ENCODE peak calls at places on chromosome 17, in four cellular contexts. G is gastrocnemius medialis, C is IMR-90, J is body of pancreas. Q is an unnamed sample.

GRCh38 chr17:75459590-75460267 is 3.3 kb downstream of the TMEM94 start:
- DNase-seq in C (no peak), G (peak), J (no peak), Q (no peak)

GRCh38 chr17:48840441-48840840 is 9.6 kb downstream of the CALCOCO2 start:
- DNase-seq in J (no peak), G (no peak), C (no peak), Q (no peak)

GRCh38 chr17:7988750-7989178 is 13.7 kb upstream of the GUCY2D start:
- DNase-seq in C (peak), J (peak), G (no peak), Q (no peak)

GRCh38 chr17:43524945-43525575 is 21.1 kb downstream of the ETV4 start:
- DNase-seq in J (no peak), C (peak), G (no peak), Q (no peak)

GRCh38 chr17:31731119-31731518 is 127.9 kb downstream of the COPRS start:
- DNase-seq in G (no peak), C (no peak), J (no peak), Q (no peak)

GRCh38 chr17:50464121-50464520 is 4.6 kb downstream of the CHAD start:
- DNase-seq in G (no peak), C (no peak), J (no peak), Q (no peak)

GRCh38 chr17:27760069-27760885 is 40.1 kb downstream of the NOS2 start:
- DNase-seq in J (peak), G (peak), C (peak), Q (peak)

GRCh38 chr17:14755002-14755401 is 454.1 kb downstream of the HS3ST3B1 start:
- DNase-seq in G (no peak), J (no peak), C (peak), Q (no peak)

GRCh38 chr17:1060991-1061390 is 64.1 kb downstream of the TIMM22 start:
- DNase-seq in G (peak), J (peak), C (peak), Q (peak)

GRCh38 chr17:15479697-15480096 is 12.3 kb upstream of the CDRT4 start:
- DNase-seq in J (no peak), C (peak), G (no peak), Q (no peak)

GRCh38 chr17:29384901-29385300 is 5.3 kb upstream of the TAOK1 start:
- DNase-seq in C (no peak), G (no peak), J (no peak), Q (peak)

GRCh38 chr17:27975146-27976011 is 67.1 kb upstream of the NLK start:
- DNase-seq in G (no peak), J (peak), C (peak), Q (no peak)

GRCh38 chr17:80192268-80192667 is 22.4 kb downstream of the CARD14 start:
- DNase-seq in J (peak), G (no peak), C (no peak), Q (no peak)
- TF ChIP-seq POLR2A in J (no peak), G (no peak), C (no peak), Q (no peak)

DNA sequence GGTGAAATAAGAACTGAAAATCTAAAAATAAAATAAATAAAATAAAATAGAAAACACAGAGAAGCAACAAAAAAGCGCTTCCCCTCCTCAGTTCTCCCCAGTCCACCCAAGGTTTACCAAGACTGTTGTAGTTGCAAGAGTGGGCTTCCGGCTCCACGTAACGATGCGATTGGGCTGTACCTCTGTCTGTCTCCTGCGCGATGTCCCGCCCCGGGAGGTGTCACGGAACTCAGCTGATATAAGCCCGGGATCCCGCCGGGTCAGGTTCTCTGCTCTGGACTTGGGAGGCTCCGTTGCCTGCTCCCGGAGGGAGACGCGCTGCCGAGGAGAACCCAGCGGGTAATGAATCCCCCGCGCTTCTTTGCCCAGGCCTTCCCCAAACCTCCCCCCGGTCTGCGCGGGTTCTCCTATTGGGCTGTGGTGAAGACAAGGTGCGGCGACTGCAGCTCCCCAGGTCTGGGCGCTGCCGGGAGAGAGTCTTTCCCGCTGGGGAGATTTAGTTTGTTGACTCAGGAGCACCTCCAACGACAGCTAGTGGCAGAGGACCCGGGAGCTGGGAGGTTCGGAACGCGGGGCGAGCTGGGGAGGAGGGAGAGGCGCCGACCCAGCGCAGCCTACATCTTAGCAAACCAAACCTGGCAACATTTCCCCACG is at the start of gene SLFN5:
- DNase-seq in J (peak), C (peak), G (peak), Q (peak)
- TF ChIP-seq POLR2A in J (peak), C (peak), G (peak), Q (peak)

GRCh38 chr17:70327279-70327678 is 157.9 kb downstream of the KCNJ2 start:
- DNase-seq in J (no peak), C (no peak), G (no peak), Q (no peak)
- TF ChIP-seq POLR2A in J (no peak), C (no peak), G (no peak), Q (no peak)

GRCh38 chr17:2397247-2398171 is 3.4 kb downstream of the MNT start:
- DNase-seq in J (peak), G (no peak), C (no peak), Q (no peak)

GRCh38 chr17:2400474-2400866 is 390 bp downstream of the MNT start:
- DNase-seq in J (peak), C (no peak), G (no peak), Q (no peak)

GRCh38 chr17:2398188-2398587 is 2.7 kb downstream of the MNT start:
- DNase-seq in C (no peak), J (no peak), G (no peak), Q (no peak)

GRCh38 chr17:2399572-2400473 is 1.0 kb downstream of the MNT start:
- DNase-seq in G (peak), C (peak), J (peak), Q (peak)

GRCh38 chr17:2398655-2399571 is 1.9 kb downstream of the MNT start:
- DNase-seq in J (peak), C (peak), G (peak), Q (no peak)
- TF ChIP-seq POLR2A in J (no peak), C (peak), G (no peak), Q (no peak)

DNA sequence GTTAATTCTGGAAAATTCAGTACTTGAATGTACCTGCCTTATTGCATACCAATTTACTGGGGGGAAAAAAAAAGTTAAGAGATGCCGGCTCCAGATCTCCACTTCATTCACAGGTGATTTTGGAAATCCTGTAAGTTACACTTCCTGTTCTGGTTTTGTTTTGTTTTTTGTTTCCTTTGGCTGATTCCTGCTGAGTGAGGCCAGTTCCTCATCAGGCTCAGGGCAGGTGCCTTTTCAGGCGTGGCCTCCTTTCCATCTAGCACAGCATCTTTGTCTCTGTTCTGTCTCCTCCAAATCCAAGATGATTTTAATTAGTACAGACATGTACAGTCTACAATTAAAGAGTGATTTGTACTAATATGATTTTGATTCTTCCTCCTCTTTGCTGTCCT is 19.2 kb downstream of the CYB561 start:
- DNase-seq in C (no peak), G (no peak), J (no peak), Q (no peak)
- TF ChIP-seq POLR2A in C (no peak), G (no peak), J (no peak), Q (no peak)

GRCh38 chr17:46917516-46917915 is 5.4 kb upstream of the GOSR2 start:
- DNase-seq in C (no peak), J (no peak), G (no peak), Q (no peak)

GRCh38 chr17:46925185-46925858 is 2.4 kb downstream of the GOSR2 start:
- DNase-seq in C (no peak), G (no peak), J (no peak), Q (no peak)

GRCh38 chr17:46922487-46922803 is 515 bp upstream of the GOSR2 start:
- DNase-seq in G (no peak), C (no peak), J (no peak), Q (no peak)

GRCh38 chr17:46928472-46929261 is 5.7 kb downstream of the GOSR2 start:
- DNase-seq in G (no peak), J (no peak), C (no peak), Q (no peak)

GRCh38 chr17:46922804-46923635 is at the start of gene GOSR2:
- DNase-seq in G (peak), C (peak), J (peak), Q (peak)
- TF ChIP-seq POLR2A in G (peak), C (peak), J (peak), Q (peak)